ENCODE peak calls at places on chromosome 21, in seven cellular contexts. J is cardiac muscle cell, A is ovary, Z is right atrium auricular region, R is neural progenitor cell, O is hepatocyte, H is IMR-90. D is an unnamed sample.

GRCh38 chr21:32520885-32521735 is 64.2 kb downstream of the TCP10L start:
- DNase-seq in J (no peak), A (peak; percentile 84), Z (peak; percentile 96), R (no peak), O (peak; percentile 40), H (peak; percentile 97), D (no peak)

GRCh38 chr21:31514598-31514997 is 144.9 kb upstream of the SOD1 start:
- DNase-seq in J (peak; percentile 20), A (no peak), Z (no peak), R (peak; percentile 73), O (peak; percentile 31), H (no peak), D (no peak)

GRCh38 chr21:35150562-35151226 is 101.6 kb upstream of the RUNX1 start:
- DNase-seq in J (no peak), A (no peak), Z (no peak), R (no peak), O (no peak), H (peak; percentile 73), D (no peak)

GRCh38 chr21:46151261-46151988 is 4.0 kb downstream of the FTCD start:
- DNase-seq in J (no peak), A (peak; percentile 31), Z (no peak), R (no peak), O (no peak), H (no peak), D (no peak)

GRCh38 chr21:22062472-22063139 is 1064.4 kb downstream of the NCAM2 start:
- DNase-seq in J (no peak), A (no peak), Z (no peak), R (peak; percentile 13), O (peak; percentile 18), H (no peak), D (no peak)

GRCh38 chr21:33951276-33952178 is 35.9 kb upstream of the ATP5PO start:
- DNase-seq in J (no peak), A (no peak), Z (no peak), R (no peak), O (no peak), H (peak; percentile 79), D (no peak)

GRCh38 chr21:46002841-46003574 is 21.4 kb downstream of the COL6A1 start:
- DNase-seq in J (no peak), A (peak; percentile 45), Z (peak; percentile 57), R (no peak), O (no peak), H (no peak), D (no peak)

GRCh38 chr21:37475186-37475868 is 108.8 kb downstream of the DYRK1A start:
- DNase-seq in J (no peak), A (no peak), Z (no peak), R (no peak), O (no peak), H (no peak), D (no peak)

GRCh38 chr21:28783641-28784185 is 209.0 kb downstream of the LTN1 start:
- DNase-seq in J (no peak), A (no peak), Z (no peak), R (no peak), O (no peak), H (no peak), D (no peak)

GRCh38 chr21:32549861-32550260 is 35.5 kb downstream of the TCP10L start:
- DNase-seq in J (no peak), A (no peak), Z (no peak), R (no peak), O (no peak), H (no peak), D (no peak)

GRCh38 chr21:46081862-46082637 is 15.9 kb upstream of the COL6A2 start:
- DNase-seq in J (no peak), A (peak; percentile 35), Z (peak; percentile 53), R (no peak), O (no peak), H (no peak), D (no peak)

GRCh38 chr21:31298618-31299269 is 45.3 kb downstream of the TIAM1 start:
- DNase-seq in J (no peak), A (no peak), Z (no peak), R (no peak), O (no peak), H (no peak), D (no peak)

GRCh38 chr21:44989943-44990780 is 50.3 kb downstream of the SLX9 start:
- DNase-seq in J (peak; percentile 62), A (no peak), Z (no peak), R (no peak), O (no peak), H (no peak), D (no peak)

GRCh38 chr21:40640427-40640826 is 206.5 kb downstream of the DSCAM start:
- DNase-seq in J (no peak), A (no peak), Z (no peak), R (no peak), O (no peak), H (no peak), D (no peak)

GRCh38 chr21:37461494-37461893 is 94.9 kb downstream of the DYRK1A start:
- DNase-seq in J (no peak), A (no peak), Z (no peak), R (no peak), O (no peak), H (peak; percentile 33), D (no peak)

GRCh38 chr21:41247561-41247968 is 69.0 kb upstream of the FAM3B start:
- DNase-seq in J (no peak), A (peak; percentile 34), Z (peak; percentile 88), R (no peak), O (no peak), H (peak; percentile 76), D (no peak)

GRCh38 chr21:27561116-27561515 is 594.2 kb upstream of the ADAMTS5 start:
- DNase-seq in J (no peak), A (no peak), Z (no peak), R (no peak), O (no peak), H (no peak), D (no peak)

GRCh38 chr21:32728455-32729237 is 833 bp upstream of the SYNJ1 start:
- DNase-seq in J (no peak), A (no peak), Z (no peak), R (no peak), O (no peak), H (no peak), D (no peak)

GRCh38 chr21:21730524-21730923 is 732.3 kb downstream of the NCAM2 start:
- DNase-seq in J (no peak), A (no peak), Z (no peak), R (no peak), O (no peak), H (peak; percentile 32), D (no peak)

GRCh38 chr21:32771134-32771523 is 426 bp downstream of the PAXBP1 start:
- DNase-seq in J (peak; percentile 80), A (peak; percentile 70), Z (peak; percentile 64), R (peak; percentile 84), O (peak; percentile 84), H (peak; percentile 56), D (no peak)

GRCh38 chr21:32371913-32372314 is 20.9 kb downstream of the URB1 start:
- DNase-seq in J (no peak), A (peak; percentile 65), Z (no peak), R (no peak), O (no peak), H (peak; percentile 83), D (no peak)

GRCh38 chr21:31566611-31567010 is 92.9 kb upstream of the SOD1 start:
- DNase-seq in J (no peak), A (no peak), Z (no peak), R (no peak), O (no peak), H (no peak), D (no peak)

DNA sequence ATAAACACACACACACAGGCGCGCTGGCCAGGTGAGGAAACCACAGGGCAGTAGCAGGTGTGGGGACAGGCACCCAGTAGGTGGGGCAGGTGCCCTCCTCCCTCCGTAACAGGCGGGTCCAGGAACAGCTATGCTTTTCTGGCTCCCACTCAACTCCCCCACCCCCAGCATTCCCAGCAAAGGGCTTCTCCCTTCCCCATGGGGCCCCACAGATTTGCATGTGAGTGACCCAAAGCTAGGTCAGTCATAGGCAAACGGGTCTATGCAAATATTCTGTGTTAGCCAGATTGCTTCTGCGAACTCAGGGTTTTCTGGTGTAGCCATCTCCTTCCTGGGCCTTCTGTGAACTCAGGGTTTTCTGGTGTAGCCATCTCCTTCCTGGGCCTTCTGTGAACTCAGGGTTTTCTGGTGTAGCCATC is 114.2 kb downstream of the SIK1 start:
- DNase-seq in J (no peak), A (no peak), Z (no peak), R (no peak), O (peak; percentile 55), H (no peak), D (no peak)
- H3K4me1 ChIP-seq in J (peaks cover 17% of the 10 kb centered on the region), A (peaks cover 8% of the 10 kb centered on the region), Z (no peaks in the 10 kb centered on the region), R (no peaks in the 10 kb centered on the region), O (peaks cover 37% of the 10 kb centered on the region), H (no peaks in the 10 kb centered on the region), D (peaks cover 32% of the 10 kb centered on the region)

GRCh38 chr21:14838400-14838799 is 226.4 kb downstream of the NRIP1 start:
- DNase-seq in J (peak; percentile 9), A (no peak), Z (no peak), R (peak; percentile 2), O (no peak), H (peak; percentile 41), D (no peak)
- H3K4me1 ChIP-seq in J (no peaks in the 10 kb centered on the region), A (no peaks in the 10 kb centered on the region), Z (no peaks in the 10 kb centered on the region), R (peaks cover 10% of the 10 kb centered on the region), O (no peaks in the 10 kb centered on the region), H (peaks cover 2% of the 10 kb centered on the region), D (no peaks in the 10 kb centered on the region)

DNA sequence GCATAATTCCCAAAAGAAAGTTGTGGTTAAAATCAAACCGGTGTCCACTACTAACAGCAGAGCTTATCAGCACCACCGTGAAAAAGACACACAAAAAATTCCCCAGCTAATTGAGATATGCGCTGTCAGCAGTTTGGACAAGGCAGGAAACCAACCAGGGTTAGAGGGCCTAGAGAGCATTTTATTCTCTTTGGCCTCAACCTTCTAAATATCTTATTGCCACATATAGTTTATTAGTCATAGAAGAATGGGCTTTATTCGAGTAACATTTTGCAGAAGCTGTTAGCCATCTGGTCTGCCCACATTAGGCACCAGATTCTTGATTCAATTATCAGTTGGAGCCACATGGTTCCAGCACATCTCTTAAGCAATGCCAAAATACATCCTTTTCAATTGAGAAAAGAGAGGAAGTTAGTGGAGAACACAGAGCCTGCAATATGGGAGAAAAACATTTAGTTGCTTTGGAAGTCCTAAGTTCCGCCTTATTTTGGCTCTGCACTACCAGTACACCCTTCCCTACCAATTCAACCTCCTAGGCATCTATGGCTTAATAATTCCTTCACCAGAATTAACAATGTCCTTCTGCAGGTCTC is 109.9 kb upstream of the CXADR start:
- DNase-seq in J (no peak), A (no peak), Z (no peak), R (no peak), O (no peak), H (peak; percentile 4), D (no peak)
- H3K4me1 ChIP-seq in J (peaks cover 6% of the 10 kb centered on the region), A (no peaks in the 10 kb centered on the region), Z (no peaks in the 10 kb centered on the region), R (peaks cover 20% of the 10 kb centered on the region), O (no peaks in the 10 kb centered on the region), H (no peaks in the 10 kb centered on the region), D (no peaks in the 10 kb centered on the region)

GRCh38 chr21:39106881-39107462 is 76.3 kb downstream of the PSMG1 start:
- DNase-seq in J (no peak), A (no peak), Z (no peak), R (no peak), O (no peak), H (no peak), D (no peak)

GRCh38 chr21:39109163-39109530 is 74.1 kb downstream of the PSMG1 start:
- DNase-seq in J (no peak), A (no peak), Z (no peak), R (no peak), O (no peak), H (no peak), D (no peak)

GRCh38 chr21:39108291-39109162 is 74.7 kb downstream of the PSMG1 start:
- DNase-seq in J (no peak), A (no peak), Z (no peak), R (no peak), O (no peak), H (no peak), D (no peak)

GRCh38 chr21:39105836-39106235 is 77.4 kb downstream of the PSMG1 start:
- DNase-seq in J (no peak), A (no peak), Z (no peak), R (no peak), O (no peak), H (no peak), D (no peak)

GRCh38 chr21:39107739-39108138 is 75.5 kb downstream of the PSMG1 start:
- DNase-seq in J (no peak), A (no peak), Z (no peak), R (no peak), O (no peak), H (no peak), D (no peak)
- H3K4me1 ChIP-seq in J (peaks cover 6% of the 10 kb centered on the region), A (peaks cover 5% of the 10 kb centered on the region), Z (peaks cover 12% of the 10 kb centered on the region), R (peaks cover 11% of the 10 kb centered on the region), O (peaks cover 8% of the 10 kb centered on the region), H (peaks cover 19% of the 10 kb centered on the region), D (peaks cover 31% of the 10 kb centered on the region)

D was measured in esophagus squamous epithelium.